ENCODE peak calls at places on chromosome 6, in ten cellular contexts. Z is foreskin fibroblast; I is lower leg skin; J is progenitor cell of endocrine pancreas; A is fibroblast of lung; E is nephron progenitor cell; N is CD4-positive, alpha-beta T cell; C is prostate gland; O is MCF 10A; M is HFF-Myc. F is an unnamed sample.
A peak's percentile ranks its signal among the peaks of the same experiment; 100 is the strongest.

GRCh38 chr6:156279306-156279969 is 497.7 kb upstream of the ARID1B start:
- DNase-seq in O (no peak), N (no peak), E (no peak), A (no peak), M (peak; percentile 47), C (no peak), J (no peak), Z (no peak), I (no peak), F (no peak)

GRCh38 chr6:126919947-126920346 is 198.5 kb upstream of the RSPO3 start:
- DNase-seq in E (no peak), A (peak; percentile 95), C (no peak), I (no peak), Z (peak; percentile 94), J (no peak), O (peak; percentile 6), M (peak; percentile 58), N (no peak), F (no peak)

GRCh38 chr6:37187321-37188022 is 17.5 kb downstream of the PIM1 start:
- DNase-seq in E (no peak), M (no peak), O (no peak), I (no peak), N (no peak), J (no peak), C (no peak), Z (no peak), A (no peak), F (no peak)

GRCh38 chr6:35603326-35604202 is 85.2 kb downstream of the FKBP5 start:
- DNase-seq in J (no peak), N (no peak), E (no peak), M (no peak), A (peak; percentile 55), I (no peak), Z (no peak), C (no peak), O (no peak), F (no peak)

GRCh38 chr6:45618259-45618658 is 240.5 kb upstream of the SUPT3H start:
- DNase-seq in Z (no peak), N (no peak), O (no peak), C (no peak), M (no peak), E (no peak), I (no peak), J (no peak), A (no peak), F (no peak)

GRCh38 chr6:37618916-37619605 is 78.6 kb downstream of the MDGA1 start:
- DNase-seq in J (no peak), Z (no peak), O (no peak), N (no peak), C (no peak), I (no peak), E (no peak), M (no peak), A (no peak), F (no peak)

GRCh38 chr6:101422811-101423210 is 29.3 kb downstream of the GRIK2 start:
- DNase-seq in O (no peak), N (no peak), Z (no peak), C (no peak), J (no peak), M (no peak), E (no peak), I (no peak), A (no peak), F (no peak)

GRCh38 chr6:31607317-31607716 is 7.7 kb upstream of the AIF1 start:
- DNase-seq in N (no peak), C (no peak), O (no peak), A (no peak), J (no peak), Z (no peak), I (no peak), M (no peak), E (no peak), F (no peak)

GRCh38 chr6:170286246-170286933 is 4.5 kb downstream of the DLL1 start:
- DNase-seq in C (no peak), M (no peak), E (peak; percentile 66), O (no peak), Z (no peak), J (peak; percentile 47), N (no peak), A (no peak), I (peak; percentile 82), F (no peak)

GRCh38 chr6:44416103-44416502 is 28.6 kb downstream of the CDC5L start:
- DNase-seq in C (no peak), M (peak; percentile 47), I (no peak), J (no peak), O (peak; percentile 26), E (no peak), Z (peak; percentile 49), A (peak; percentile 43), N (no peak), F (no peak)

GRCh38 chr6:38103921-38104320 is 284.4 kb downstream of the ZFAND3 start:
- DNase-seq in J (no peak), E (no peak), C (no peak), N (no peak), A (no peak), M (no peak), O (no peak), I (no peak), Z (no peak), F (no peak)

GRCh38 chr6:34035704-34036356 is 110.1 kb downstream of the GRM4 start:
- DNase-seq in E (no peak), I (no peak), A (no peak), Z (no peak), M (no peak), J (no peak), O (no peak), C (no peak), N (no peak), F (no peak)

GRCh38 chr6:84346372-84346771 is 118.9 kb upstream of the CEP162 start:
- DNase-seq in I (no peak), A (peak; percentile 0), C (no peak), J (no peak), E (no peak), Z (no peak), O (peak; percentile 13), M (no peak), N (no peak), F (no peak)
- TF ChIP-seq CTCF in I (no peak), A (peak; percentile 18), C (no peak), J (no peak), E (no peak), Z (peak; percentile 16), O (peak; percentile 23), M (peak; percentile 25), N (no peak), F (no peak)

GRCh38 chr6:113488812-113489685 is 368.1 kb upstream of the MARCKS start:
- DNase-seq in N (no peak), E (no peak), A (no peak), I (no peak), J (no peak), O (no peak), C (no peak), M (no peak), Z (no peak), F (no peak)
- TF ChIP-seq CTCF in N (no peak), E (no peak), A (no peak), I (no peak), J (no peak), O (no peak), C (no peak), M (peak; percentile 3), Z (no peak), F (no peak)

DNA sequence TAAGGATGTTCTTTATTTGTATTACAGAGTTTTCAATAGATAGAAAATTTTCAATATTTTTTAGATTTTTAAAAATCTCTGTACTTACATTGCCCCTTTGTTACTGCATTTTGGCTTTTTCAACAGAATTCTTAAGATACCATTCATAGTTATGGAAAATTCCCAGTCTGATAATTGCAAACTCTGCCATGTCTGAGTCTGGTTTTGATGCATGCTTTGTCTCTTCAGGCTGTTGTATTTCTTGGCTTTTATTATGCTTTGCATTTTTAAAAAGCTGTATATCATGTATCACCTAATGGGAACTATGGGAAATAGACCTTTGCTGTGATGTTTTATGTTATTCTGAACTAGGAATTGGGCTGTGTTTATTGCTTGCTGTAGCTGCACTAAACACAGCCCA is 898.9 kb upstream of the ADGRB3 start:
- DNase-seq in E (no peak), Z (no peak), J (no peak), A (no peak), C (no peak), I (no peak), M (no peak), N (no peak), O (no peak), F (no peak)
- TF ChIP-seq CTCF in E (no peak), Z (no peak), J (no peak), A (no peak), C (no peak), I (no peak), M (no peak), N (no peak), O (no peak), F (no peak)

GRCh38 chr6:108497883-108498282 is 62.8 kb upstream of the FOXO3 start:
- DNase-seq in Z (no peak), I (no peak), A (peak; percentile 39), E (peak; percentile 27), O (peak; percentile 53), M (peak; percentile 25), N (no peak), C (no peak), J (no peak), F (no peak)
- TF ChIP-seq CTCF in Z (peak; percentile 48), I (no peak), A (peak; percentile 57), E (peak; percentile 50), O (peak; percentile 32), M (peak; percentile 53), N (no peak), C (no peak), J (peak; percentile 50), F (peak; percentile 27)

DNA sequence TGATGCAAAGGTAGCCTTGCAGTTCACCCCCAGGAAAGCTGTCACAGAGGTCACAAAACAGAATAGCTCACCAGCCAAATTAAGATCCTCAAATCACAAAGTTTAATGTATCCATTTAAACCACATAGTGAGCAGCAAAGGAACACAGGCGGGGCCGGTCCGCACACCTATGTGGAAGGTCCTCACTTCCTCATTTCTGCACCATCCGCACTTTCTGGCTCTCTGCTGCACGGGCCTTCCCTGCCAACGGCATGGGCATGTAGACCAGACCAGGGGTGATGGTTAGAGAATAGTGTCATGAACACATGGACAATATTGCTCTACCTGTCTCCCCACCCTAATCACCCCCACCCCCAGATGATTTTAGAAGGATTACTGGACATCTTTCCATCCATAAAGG is 12.1 kb upstream of the TBXT start:
- DNase-seq in N (no peak), A (no peak), J (no peak), O (no peak), C (no peak), Z (no peak), I (no peak), M (no peak), E (no peak), F (no peak)
- TF ChIP-seq CTCF in N (no peak), A (no peak), J (no peak), O (no peak), C (no peak), Z (no peak), I (no peak), M (no peak), E (no peak), F (no peak)